ENCODE peak calls at places on chromosome 7, in eight cellular contexts. L is mammary epithelial cell; B is A549; W is uterus; M is cardiac muscle cell; H is IMR-90; Z is CD8-positive, alpha-beta memory T cell; X is hepatocyte. G is an unnamed sample. For H3K9me3, the result is how much of the 10 kb centered on the place peaks cover.

GRCh38 chr7:129845972-129846327 is 106.8 kb downstream of the UBE2H start:
- DNase-seq in W (no peak), B (peak), L (peak), H (peak), M (peak), X (no peak), Z (no peak), G (no peak)

GRCh38 chr7:3493499-3493898 is 192.4 kb downstream of the SDK1 start:
- DNase-seq in L (peak), B (no peak), W (no peak), X (peak), H (peak), M (peak), Z (no peak), G (no peak)

GRCh38 chr7:36408589-36408988 is 18.9 kb downstream of the ANLN start:
- DNase-seq in B (no peak), H (no peak), M (peak), L (no peak), W (no peak), Z (no peak), X (no peak), G (no peak)

GRCh38 chr7:87156709-87157108 is 4.5 kb downstream of the DMTF1 start:
- DNase-seq in W (no peak), X (no peak), Z (no peak), L (no peak), M (no peak), B (no peak), H (peak), G (no peak)

GRCh38 chr7:150564045-150564444 is 3.1 kb upstream of the GIMAP4 start:
- DNase-seq in B (no peak), L (no peak), W (no peak), Z (no peak), H (no peak), X (no peak), M (no peak), G (no peak)

GRCh38 chr7:117458977-117459583 is 20.7 kb upstream of the CFTR start:
- DNase-seq in H (peak), W (no peak), Z (no peak), L (no peak), X (peak), M (peak), B (peak), G (no peak)

GRCh38 chr7:33109758-33110238 is 594 bp upstream of the RP9 start:
- DNase-seq in L (peak), Z (no peak), X (no peak), W (no peak), M (peak), H (peak), B (peak), G (no peak)

GRCh38 chr7:19024261-19024660 is 93.2 kb downstream of the TWIST1 start:
- DNase-seq in W (no peak), M (peak), B (no peak), H (peak), Z (no peak), X (peak), L (peak), G (no peak)

GRCh38 chr7:90833443-90833842 is 237.3 kb downstream of the CDK14 start:
- DNase-seq in B (no peak), X (no peak), H (peak), L (no peak), Z (no peak), W (no peak), M (no peak), G (no peak)

GRCh38 chr7:1085266-1085665 is 2.6 kb upstream of the GPER1 start:
- DNase-seq in M (no peak), B (no peak), H (no peak), X (no peak), Z (no peak), L (no peak), W (no peak), G (no peak)

GRCh38 chr7:124257638-124258308 is 224.9 kb upstream of the TMEM229A start:
- DNase-seq in L (no peak), Z (no peak), B (no peak), M (no peak), X (no peak), W (no peak), H (peak), G (no peak)

GRCh38 chr7:132518102-132518838 is 58.0 kb downstream of the PLXNA4 start:
- DNase-seq in W (no peak), L (no peak), Z (no peak), H (no peak), B (peak), X (no peak), M (no peak), G (no peak)

GRCh38 chr7:128833148-128833938 is 3.1 kb downstream of the FLNC start:
- DNase-seq in W (peak), Z (no peak), H (peak), B (no peak), M (peak), L (peak), X (peak), G (no peak)

GRCh38 chr7:22444181-22444966 is 55.6 kb downstream of the STEAP1B start:
- DNase-seq in H (no peak), L (peak), Z (no peak), W (peak), M (peak), X (no peak), B (no peak), G (no peak)

GRCh38 chr7:139004321-139005075 is 23.3 kb upstream of the KIAA1549 start:
- DNase-seq in H (no peak), M (no peak), X (no peak), L (no peak), W (no peak), Z (no peak), B (no peak), G (no peak)

GRCh38 chr7:23654508-23654907 is 25.5 kb upstream of the FAM221A start:
- DNase-seq in B (peak), H (peak), L (no peak), W (no peak), M (peak), Z (no peak), X (peak), G (no peak)

GRCh38 chr7:149731207-149731955 is 42.0 kb downstream of the ZNF467 start:
- DNase-seq in H (no peak), X (no peak), M (no peak), Z (no peak), W (no peak), B (no peak), L (no peak), G (no peak)

GRCh38 chr7:42886866-42887509 is 24.9 kb downstream of the C7orf25 start:
- DNase-seq in B (no peak), W (no peak), M (no peak), H (no peak), L (peak), Z (no peak), X (no peak), G (no peak)

GRCh38 chr7:21565614-21566013 is 22.8 kb downstream of the DNAH11 start:
- DNase-seq in B (no peak), W (no peak), Z (no peak), H (no peak), L (no peak), X (no peak), M (no peak), G (no peak)

GRCh38 chr7:43693687-43694398 is 35.5 kb downstream of the COA1 start:
- DNase-seq in L (peak), Z (no peak), M (peak), W (no peak), H (peak), B (peak), X (no peak), G (no peak)

GRCh38 chr7:132116369-132116768 is 459.9 kb downstream of the PLXNA4 start:
- DNase-seq in M (no peak), L (peak), X (no peak), H (peak), Z (no peak), B (peak), W (no peak), G (no peak)

GRCh38 chr7:674454-675410 is 51.8 kb upstream of the DNAAF5 start:
- DNase-seq in W (peak), H (no peak), M (peak), B (no peak), Z (no peak), L (peak), X (no peak), G (no peak)

GRCh38 chr7:24075426-24075810 is 208.6 kb upstream of the NPY start:
- DNase-seq in M (no peak), L (no peak), H (no peak), B (no peak), X (no peak), W (no peak), Z (no peak), G (no peak)

GRCh38 chr7:55792048-55792447 is 70.5 kb downstream of the SEPTIN14 start:
- DNase-seq in L (no peak), X (no peak), B (no peak), H (no peak), W (no peak), M (no peak), Z (no peak), G (no peak)

GRCh38 chr7:146654048-146654447 is 537.4 kb downstream of the CNTNAP2 start:
- DNase-seq in Z (no peak), W (no peak), B (no peak), X (no peak), H (no peak), M (no peak), L (no peak), G (no peak)

GRCh38 chr7:70711441-70711840 is 420.5 kb upstream of the GALNT17 start:
- DNase-seq in W (no peak), Z (no peak), L (no peak), M (no peak), H (no peak), B (no peak), X (no peak), G (no peak)

GRCh38 chr7:42661312-42661711 is 250.6 kb downstream of the C7orf25 start:
- DNase-seq in Z (no peak), M (peak), H (no peak), W (no peak), X (no peak), B (peak), L (peak), G (no peak)

GRCh38 chr7:145624618-145625017 is 492.0 kb upstream of the CNTNAP2 start:
- DNase-seq in X (no peak), H (no peak), L (no peak), Z (no peak), B (no peak), W (no peak), M (no peak), G (no peak)

GRCh38 chr7:91030680-91031079 is 233.6 kb upstream of the FZD1 start:
- DNase-seq in W (no peak), M (no peak), X (no peak), Z (no peak), H (no peak), B (no peak), L (no peak), G (no peak)

GRCh38 chr7:5624386-5625365 is 156.8 kb downstream of the RNF216 start:
- DNase-seq in H (no peak), W (no peak), Z (no peak), B (no peak), L (no peak), M (no peak), X (no peak), G (no peak)

DNA sequence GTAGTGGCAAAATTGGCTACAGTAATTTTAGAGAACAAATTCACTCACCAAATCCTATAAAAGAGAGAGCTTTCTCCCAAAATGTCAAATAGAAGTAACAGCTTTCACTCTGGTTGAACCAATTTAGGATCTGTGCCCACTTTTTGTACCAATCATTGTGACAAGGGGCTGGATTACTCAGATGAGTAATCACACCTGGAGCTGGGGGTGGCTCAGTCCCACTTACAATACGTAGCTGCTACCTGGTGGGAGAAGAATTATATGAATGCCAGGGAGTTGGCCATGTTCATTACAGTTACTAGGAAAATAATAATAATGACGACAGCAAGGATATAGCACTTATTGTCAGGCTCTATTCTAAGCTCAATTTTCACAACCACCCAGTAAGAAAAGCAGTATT is 23.4 kb upstream of the SLC26A3 start:
- DNase-seq in L (no peak), H (no peak), W (no peak), Z (no peak), B (no peak), M (no peak), X (no peak), G (no peak)
- H3K9me3 ChIP-seq in L (under half), H (under half), W (under half), Z (under half), B (under half), M (under half), X (under half), G (under half)

DNA sequence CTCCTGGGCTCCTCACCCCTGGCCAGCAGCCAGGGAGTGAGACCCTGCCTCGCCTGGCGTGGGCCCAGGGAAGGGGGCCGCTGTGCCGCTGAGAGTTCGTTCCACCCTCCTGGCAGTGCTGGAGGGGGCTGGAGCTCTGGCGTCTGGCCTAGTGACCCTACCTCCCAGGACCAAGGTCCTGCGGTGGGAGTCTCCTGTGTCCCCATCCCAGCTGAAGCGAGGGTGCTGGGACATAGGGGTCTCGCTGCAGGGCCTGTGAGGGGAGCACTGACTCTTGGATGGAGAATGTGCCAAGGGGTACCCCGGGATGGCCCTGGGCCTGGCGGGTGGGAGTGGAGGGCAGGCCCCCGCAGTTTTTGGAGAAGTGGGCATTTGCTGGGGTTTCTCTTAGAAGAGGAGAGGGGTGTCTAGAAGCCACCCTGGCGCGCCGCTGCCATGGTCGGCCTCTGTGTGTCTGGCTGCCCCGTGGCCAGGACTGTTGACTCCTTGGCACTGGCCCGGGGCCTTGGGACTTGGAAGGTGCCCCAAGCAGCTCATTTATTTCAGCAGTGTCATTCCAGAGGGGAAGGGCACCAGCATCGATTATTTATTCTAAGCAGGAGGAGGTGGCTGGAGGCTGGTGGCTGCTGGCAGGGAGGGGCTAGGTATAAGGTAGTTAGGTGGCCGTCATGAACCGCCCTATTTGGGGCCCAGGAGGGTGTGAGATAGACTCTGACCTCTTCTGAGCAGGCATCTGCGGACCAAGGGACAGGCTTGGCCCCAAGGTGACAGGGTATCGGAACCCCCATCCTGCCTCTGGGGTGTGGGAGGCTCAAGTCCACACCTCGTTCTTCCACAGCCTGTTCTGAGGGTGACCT is 1.5 kb downstream of the GTF2IRD1 start:
- DNase-seq in L (no peak), B (no peak), W (no peak), H (no peak), Z (no peak), X (peak), M (no peak), G (no peak)
- H3K27ac ChIP-seq in L (no peak), B (peak), W (peak), H (peak), Z (no peak), X (peak), M (peak), G (no peak)

DNA sequence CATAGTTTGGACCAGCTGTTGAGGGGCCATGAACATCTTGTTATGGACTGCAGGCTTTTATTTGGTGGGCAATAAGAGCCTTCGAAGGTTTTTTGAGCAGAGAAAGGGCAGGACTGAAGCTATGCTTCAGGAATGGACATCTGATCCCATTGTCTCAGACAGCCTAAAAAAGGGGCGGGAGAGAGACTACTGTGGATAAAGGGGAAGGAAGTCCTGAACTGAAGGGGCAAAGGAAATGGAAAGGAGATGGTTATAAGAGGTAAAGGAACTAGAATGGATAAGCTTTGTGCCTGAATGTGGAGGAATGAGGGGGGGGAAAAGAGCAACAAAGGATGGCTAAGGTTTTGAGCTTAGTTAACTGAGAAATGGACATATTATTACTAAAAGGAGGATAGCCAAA is 172.5 kb downstream of the SKAP2 start:
- DNase-seq in B (no peak), X (no peak), W (no peak), H (no peak), Z (no peak), L (no peak), M (no peak), G (no peak)
- H3K9me3 ChIP-seq in B (under half), X (under half), W (under half), H (under half), Z (under half), L (under half), M (under half), G (under half)

GRCh38 chr7:106029941-106030340 is 66.9 kb downstream of the CDHR3 start:
- DNase-seq in W (no peak), H (no peak), L (no peak), M (no peak), B (no peak), Z (no peak), X (no peak), G (no peak)

GRCh38 chr7:106032295-106032694 is 69.2 kb downstream of the CDHR3 start:
- DNase-seq in Z (no peak), W (no peak), M (no peak), L (no peak), X (no peak), B (no peak), H (no peak), G (no peak)

GRCh38 chr7:106029448-106029847 is 66.4 kb downstream of the CDHR3 start:
- DNase-seq in L (no peak), B (no peak), X (no peak), Z (no peak), M (peak), W (no peak), H (no peak), G (no peak)

GRCh38 chr7:106033735-106034134 is 70.7 kb downstream of the CDHR3 start:
- DNase-seq in H (no peak), Z (no peak), B (no peak), M (no peak), W (no peak), X (no peak), L (no peak), G (no peak)

GRCh38 chr7:106031271-106032029 is 68.4 kb downstream of the CDHR3 start:
- DNase-seq in W (peak), L (no peak), H (no peak), M (peak), X (peak), Z (no peak), B (no peak), G (no peak)
- H3K27ac ChIP-seq in W (no peak), L (no peak), H (no peak), M (no peak), X (no peak), Z (no peak), B (no peak), G (no peak)

DNA sequence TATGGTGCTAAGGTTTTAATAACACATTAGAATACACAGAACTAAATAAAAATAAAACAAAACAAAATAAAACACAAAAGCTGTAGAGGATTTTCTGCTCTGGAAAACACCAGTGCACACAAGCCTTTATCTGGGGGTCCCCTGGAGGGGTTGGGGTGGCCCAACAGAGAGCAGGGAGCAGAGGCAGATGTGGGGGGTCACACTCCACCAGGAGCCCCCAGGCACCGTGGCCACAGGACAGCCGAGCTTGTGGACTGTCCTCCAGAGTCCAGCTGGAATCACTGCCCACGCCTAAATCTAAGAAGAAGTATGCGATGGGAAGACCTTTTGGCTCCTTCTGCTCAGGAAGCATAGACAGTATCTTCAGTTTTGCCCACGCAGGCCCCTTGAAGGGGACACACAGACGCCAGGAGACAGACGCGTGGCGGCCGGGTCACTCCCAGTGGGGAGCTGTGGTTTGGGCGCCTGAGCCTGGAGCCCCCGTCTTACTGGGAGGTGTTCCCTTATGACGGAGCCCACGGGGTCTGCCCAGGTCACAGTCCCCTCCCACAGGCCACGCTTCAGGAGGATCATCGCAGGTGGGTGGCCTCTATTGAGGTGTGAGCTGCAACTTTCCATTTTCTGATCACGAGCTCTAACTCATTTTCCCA is 595.0 kb downstream of the PTPRN2 start:
- DNase-seq in X (no peak), H (no peak), M (no peak), Z (no peak), W (no peak), B (no peak), L (no peak), G (peak)
- H3K9me3 ChIP-seq in X (under half), H (half or more), M (under half), Z (under half), W (under half), B (under half), L (under half), G (under half)

DNA sequence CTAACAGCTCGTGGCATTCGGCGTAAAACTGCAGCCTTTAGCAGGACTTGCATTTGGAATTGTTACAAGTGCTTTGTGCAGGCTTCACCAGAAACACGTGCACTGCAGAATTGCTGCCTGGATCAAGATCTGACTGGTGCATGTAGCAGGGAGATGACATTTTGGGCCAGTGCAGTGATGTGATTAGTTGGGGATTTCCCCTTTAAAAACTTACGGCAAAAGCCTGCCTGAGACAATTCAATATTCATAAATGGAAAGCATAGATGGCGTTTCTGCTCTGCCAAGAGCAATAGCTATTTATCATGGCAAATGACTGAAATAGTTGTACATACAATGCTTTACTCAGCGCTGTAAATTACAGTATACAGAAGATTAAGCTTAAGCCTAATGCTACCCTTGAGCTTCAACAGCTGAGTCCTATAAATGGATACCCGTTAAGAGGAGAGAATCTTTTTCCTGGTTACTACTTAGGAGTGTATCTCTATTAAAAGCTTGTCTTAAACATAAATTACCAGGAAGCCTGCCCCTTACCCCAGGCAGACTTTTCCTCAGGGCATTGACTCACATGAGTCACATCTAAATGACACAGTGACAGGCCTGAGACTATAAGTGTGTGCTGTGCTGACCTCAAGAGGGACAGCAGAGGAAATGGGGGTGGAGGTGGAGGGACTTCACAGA is 106.3 kb downstream of the ATXN7L1 start:
- DNase-seq in B (no peak), M (no peak), X (no peak), Z (no peak), W (no peak), H (peak), L (no peak), G (no peak)
- H3K27ac ChIP-seq in B (peak), M (no peak), X (no peak), Z (no peak), W (no peak), H (peak), L (no peak), G (no peak)

G was measured in CD4-positive, alpha-beta T cell.